ENCODE peak calls at places on chromosomes 12 and 14, in ten cellular contexts. V, G, B, O, J, N, A, Y, W and R are unnamed samples.

GRCh38 chr12:6533653-6534157 is 612 bp upstream of the GAPDH start:
- DNase-seq in B (peak), N (peak), G (peak), Y (peak), A (peak), V (peak), W (peak), J (peak), O (no peak), R (no peak)

GRCh38 chr12:95733156-95733825 is 57.3 kb downstream of the NTN4 start:
- DNase-seq in N (no peak), Y (no peak), A (no peak), W (no peak), O (no peak), J (peak), V (no peak), G (no peak), B (no peak), R (no peak)

GRCh38 chr14:77682158-77682553 is 25.7 kb downstream of the ALKBH1 start:
- DNase-seq in O (no peak), G (no peak), V (no peak), J (no peak), Y (no peak), W (no peak), B (no peak), N (no peak), A (no peak), R (no peak)

GRCh38 chr12:60191676-60192359 is 596.0 kb downstream of the SLC16A7 start:
- DNase-seq in G (no peak), B (no peak), Y (no peak), J (no peak), O (no peak), V (no peak), N (no peak), W (no peak), A (no peak), R (no peak)

GRCh38 chr12:115979351-115979750 is 298.1 kb downstream of the MED13L start:
- DNase-seq in J (no peak), O (no peak), G (no peak), A (no peak), Y (no peak), W (no peak), V (no peak), N (no peak), B (no peak), R (no peak)

GRCh38 chr14:91228112-91229004 is 16.1 kb downstream of the GPR68 start:
- DNase-seq in O (no peak), W (no peak), Y (no peak), V (no peak), J (no peak), G (no peak), N (peak), B (no peak), A (no peak), R (no peak)

GRCh38 chr12:30134229-30134628 is 350.5 kb upstream of the TMTC1 start:
- DNase-seq in A (no peak), V (no peak), G (no peak), J (peak), N (no peak), W (no peak), O (no peak), Y (no peak), B (no peak), R (no peak)

GRCh38 chr14:105255021-105255507 is 6.7 kb downstream of the BTBD6 start:
- DNase-seq in W (no peak), O (no peak), B (no peak), J (no peak), A (no peak), Y (no peak), N (no peak), V (no peak), G (no peak), R (no peak)

GRCh38 chr12:59973515-59973914 is 377.7 kb downstream of the SLC16A7 start:
- DNase-seq in A (no peak), G (no peak), W (no peak), V (no peak), N (no peak), O (no peak), B (no peak), Y (no peak), J (no peak), R (no peak)

GRCh38 chr12:51320695-51321320 is 3.2 kb downstream of the BIN2 start:
- DNase-seq in N (no peak), Y (no peak), B (no peak), J (peak), O (no peak), V (peak), W (no peak), A (peak), G (no peak), R (no peak)

GRCh38 chr14:32254952-32255679 is 52.0 kb upstream of the RNU6-8 start:
- DNase-seq in V (peak), W (peak), Y (peak), G (no peak), B (peak), N (peak), O (peak), J (peak), A (peak), R (no peak)

GRCh38 chr12:65335021-65335714 is 56.7 kb downstream of the MSRB3 start:
- DNase-seq in J (peak), W (peak), N (no peak), V (peak), O (peak), A (no peak), Y (peak), G (no peak), B (no peak), R (no peak)

GRCh38 chr14:104445832-104446381 is 133.7 kb upstream of the C14orf180 start:
- DNase-seq in N (peak), O (no peak), V (no peak), A (no peak), Y (no peak), G (peak), B (peak), W (no peak), J (no peak), R (no peak)

GRCh38 chr12:70364695-70365397 is 1.2 kb upstream of the KCNMB4 start:
- DNase-seq in O (no peak), G (no peak), A (no peak), W (no peak), V (peak), N (no peak), Y (no peak), J (peak), B (no peak), R (no peak)

GRCh38 chr14:67018720-67019119 is 170.5 kb upstream of the GARIN2 start:
- DNase-seq in N (no peak), W (no peak), B (no peak), J (no peak), G (no peak), V (no peak), Y (no peak), A (no peak), O (no peak), R (no peak)

GRCh38 chr12:78457951-78458350 is 406.6 kb upstream of the SYT1 start:
- DNase-seq in V (no peak), Y (no peak), G (no peak), W (no peak), A (no peak), J (no peak), B (no peak), O (no peak), N (no peak), R (no peak)

GRCh38 chr14:20610002-20610765 is 19.0 kb upstream of the RNASE12 start:
- DNase-seq in J (peak), A (peak), G (no peak), Y (peak), V (peak), B (peak), N (peak), W (peak), O (peak), R (peak)

GRCh38 chr14:52790011-52790755 is 1.2 kb downstream of the GNPNAT1 start:
- DNase-seq in J (peak), W (no peak), G (no peak), O (no peak), N (no peak), A (no peak), B (no peak), V (no peak), Y (no peak), R (no peak)

GRCh38 chr12:50017047-50017446 is 8.2 kb downstream of the RACGAP1 start:
- DNase-seq in Y (peak), A (peak), W (peak), O (peak), G (peak), J (no peak), B (peak), N (no peak), V (no peak), R (peak)

GRCh38 chr14:101464310-101464983 is 96.8 kb upstream of the DIO3 start:
- DNase-seq in W (peak), G (no peak), Y (no peak), N (peak), B (peak), A (no peak), V (no peak), O (no peak), J (no peak), R (no peak)

GRCh38 chr12:51415931-51416330 is 8.7 kb upstream of the SLC4A8 start:
- DNase-seq in J (no peak), V (no peak), G (no peak), Y (no peak), N (no peak), O (no peak), W (no peak), A (no peak), B (no peak), R (no peak)

GRCh38 chr12:71746983-71747611 is 7.6 kb upstream of the RAB21 start:
- DNase-seq in A (peak), Y (no peak), N (no peak), J (peak), O (peak), W (no peak), V (peak), B (peak), G (no peak), R (no peak)

GRCh38 chr14:69535230-69535848 is 39.3 kb downstream of the CCDC177 start:
- DNase-seq in W (no peak), N (peak), J (peak), O (peak), Y (no peak), A (peak), V (peak), B (peak), G (no peak), R (no peak)

GRCh38 chr12:26113853-26114719 is 10.8 kb downstream of the BHLHE41 start:
- DNase-seq in Y (peak), O (peak), G (peak), B (peak), N (peak), W (peak), A (peak), J (peak), V (peak), R (peak)

GRCh38 chr12:15731940-15732339 is 57.2 kb downstream of the EPS8 start:
- DNase-seq in Y (no peak), O (no peak), B (no peak), G (no peak), N (no peak), A (no peak), J (no peak), V (no peak), W (no peak), R (no peak)

GRCh38 chr14:68841030-68841809 is 48.4 kb upstream of the ZFP36L1 start:
- DNase-seq in B (no peak), Y (no peak), A (no peak), N (no peak), W (no peak), O (no peak), V (no peak), G (peak), J (no peak), R (no peak)

GRCh38 chr12:68890701-68891113 is 42.3 kb downstream of the CPM start:
- DNase-seq in O (no peak), N (no peak), W (no peak), J (no peak), A (no peak), V (no peak), B (no peak), Y (no peak), G (no peak), R (no peak)

GRCh38 chr12:124053855-124054254 is 80.8 kb downstream of the ZNF664 start:
- DNase-seq in A (peak), O (peak), G (no peak), N (peak), J (peak), B (peak), W (peak), Y (peak), V (peak), R (no peak)

GRCh38 chr12:3602488-3602887 is 111.5 kb downstream of the PRMT8 start:
- DNase-seq in W (no peak), J (no peak), V (no peak), N (no peak), A (no peak), B (no peak), Y (no peak), G (no peak), O (no peak), R (no peak)

GRCh38 chr12:80794506-80794905 is 77.8 kb downstream of the MYF5 start:
- DNase-seq in Y (no peak), B (no peak), W (no peak), J (no peak), V (no peak), A (no peak), G (no peak), O (no peak), N (no peak), R (no peak)

GRCh38 chr14:65926935-65927700 is 514.6 kb downstream of the FUT8 start:
- DNase-seq in A (no peak), J (no peak), O (no peak), W (no peak), V (no peak), B (no peak), Y (no peak), G (no peak), N (no peak), R (no peak)

GRCh38 chr12:56645717-56646446 is at the start of gene ATP5F1B:
- DNase-seq in G (peak), V (peak), J (peak), B (peak), Y (peak), W (peak), A (peak), O (peak), N (peak), R (peak)

GRCh38 chr12:67441736-67442346 is 172.7 kb downstream of the CAND1 start:
- DNase-seq in J (peak), W (peak), B (peak), O (peak), A (peak), Y (peak), G (peak), N (peak), V (peak), R (peak)

GRCh38 chr12:27462151-27462694 is 15.7 kb downstream of the SMCO2 start:
- DNase-seq in J (peak), N (no peak), G (no peak), A (no peak), Y (no peak), W (no peak), V (no peak), O (no peak), B (no peak), R (no peak)

GRCh38 chr14:34997762-34998161 is 15.0 kb downstream of the SRP54 start:
- DNase-seq in A (no peak), V (no peak), Y (no peak), W (no peak), B (no peak), J (no peak), G (no peak), N (no peak), O (no peak), R (no peak)

GRCh38 chr12:112751844-112752243 is 39.7 kb upstream of the RPH3A start:
- DNase-seq in V (no peak), A (no peak), W (no peak), O (no peak), J (no peak), B (no peak), Y (no peak), G (no peak), N (no peak), R (no peak)

GRCh38 chr12:112747501-112747900 is 44.0 kb upstream of the RPH3A start:
- DNase-seq in N (no peak), A (no peak), O (no peak), W (no peak), G (no peak), J (no peak), B (no peak), Y (no peak), V (no peak), R (no peak)

GRCh38 chr12:112752298-112752697 is 39.2 kb upstream of the RPH3A start:
- DNase-seq in Y (no peak), N (no peak), W (no peak), O (no peak), B (no peak), J (no peak), A (no peak), G (no peak), V (no peak), R (no peak)

GRCh38 chr12:112749081-112749480 is 42.5 kb upstream of the RPH3A start:
- DNase-seq in O (no peak), W (no peak), A (no peak), B (no peak), G (no peak), V (no peak), N (no peak), Y (no peak), J (no peak), R (no peak)

DNA sequence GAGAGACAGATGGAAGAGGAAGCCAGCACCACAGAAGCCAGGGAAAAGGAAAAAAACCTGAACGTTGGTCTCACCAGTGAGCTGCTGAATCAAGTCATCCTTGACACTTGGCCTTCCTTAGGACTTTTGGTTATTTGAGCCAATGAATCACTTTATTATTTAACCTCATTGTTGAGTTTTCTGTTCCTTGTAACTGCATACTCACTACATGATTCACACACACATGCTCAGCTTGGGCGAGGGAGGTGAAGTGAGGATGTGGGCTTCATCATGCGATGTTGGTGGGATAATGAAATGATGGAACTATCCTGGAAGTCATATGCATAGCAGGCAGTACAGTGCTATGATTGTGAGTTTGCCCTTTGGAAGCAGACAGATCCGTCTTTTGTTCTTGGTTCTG is 40.6 kb upstream of the RPH3A start:
- DNase-seq in A (no peak), Y (no peak), O (no peak), B (no peak), N (no peak), J (no peak), G (no peak), W (no peak), V (no peak), R (no peak)
- TF ChIP-seq EP300 in A (no peak), Y (no peak), O (no peak), B (no peak), N (no peak), J (no peak), G (no peak), W (no peak), V (no peak), R (no peak)

GRCh38 chr14:26191666-26192065 is 406.2 kb downstream of the NOVA1 start:
- DNase-seq in V (no peak), J (no peak), N (no peak), Y (no peak), A (no peak), W (no peak), O (no peak), B (no peak), G (no peak), R (no peak)

GRCh38 chr14:26187996-26188605 is 409.7 kb downstream of the NOVA1 start:
- DNase-seq in A (no peak), N (no peak), V (no peak), J (no peak), W (no peak), B (no peak), O (no peak), Y (no peak), G (no peak), R (peak)

GRCh38 chr14:26191123-26191522 is 406.7 kb downstream of the NOVA1 start:
- DNase-seq in G (no peak), O (no peak), V (no peak), Y (no peak), A (no peak), B (no peak), W (no peak), J (peak), N (no peak), R (no peak)

GRCh38 chr14:26194816-26195215 is 403.0 kb downstream of the NOVA1 start:
- DNase-seq in V (no peak), J (no peak), A (no peak), Y (no peak), W (no peak), B (no peak), N (no peak), O (no peak), G (no peak), R (no peak)

DNA sequence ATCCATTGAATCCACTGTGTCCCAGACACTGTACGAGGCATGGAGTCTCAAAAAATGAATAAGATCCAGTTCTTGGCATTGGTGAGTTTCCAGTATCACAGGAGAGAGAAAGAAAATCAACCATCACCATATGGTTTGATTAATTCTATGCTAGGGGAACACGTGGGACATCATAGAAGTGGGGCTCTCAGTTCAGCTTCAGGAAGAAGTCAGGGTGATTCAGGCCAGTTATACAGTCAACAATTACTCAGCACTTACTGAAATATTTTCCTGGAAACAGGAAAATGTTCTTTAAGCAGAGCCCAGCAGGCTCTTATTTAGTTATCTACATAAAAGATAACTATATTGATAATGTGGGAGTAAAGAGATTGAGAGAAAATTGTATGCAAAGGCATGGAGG is 407.2 kb downstream of the NOVA1 start:
- DNase-seq in A (no peak), W (no peak), Y (no peak), N (no peak), O (no peak), J (no peak), B (no peak), G (no peak), V (no peak), R (no peak)
- TF ChIP-seq EP300 in A (no peak), W (no peak), Y (no peak), N (no peak), O (no peak), J (no peak), B (no peak), G (no peak), V (no peak), R (no peak)

DNA sequence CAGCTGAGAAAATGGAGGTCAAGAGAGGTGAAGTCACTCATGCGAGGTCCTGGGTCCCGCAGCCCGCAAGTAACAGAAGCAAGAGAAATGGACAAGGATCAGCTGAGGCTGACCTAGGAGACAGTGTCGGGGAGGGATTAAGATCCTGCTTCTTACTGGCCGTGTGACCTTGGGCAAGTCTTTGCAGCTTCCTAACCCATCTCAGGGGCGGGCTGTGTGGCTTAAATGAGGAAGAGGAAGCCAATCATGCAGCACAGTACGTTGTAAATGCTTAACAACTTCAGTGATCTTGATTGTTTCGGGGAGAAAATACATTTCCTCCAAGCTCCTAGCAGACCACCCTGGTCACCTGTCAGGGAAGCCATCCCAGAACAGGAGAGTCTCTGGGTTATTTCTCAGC is 7.1 kb upstream of the PGF start:
- DNase-seq in Y (no peak), B (no peak), N (no peak), O (no peak), A (no peak), W (no peak), J (no peak), G (no peak), V (no peak), R (no peak)
- TF ChIP-seq EP300 in Y (no peak), B (no peak), N (no peak), O (no peak), A (no peak), W (no peak), J (no peak), G (no peak), V (no peak), R (no peak)

DNA sequence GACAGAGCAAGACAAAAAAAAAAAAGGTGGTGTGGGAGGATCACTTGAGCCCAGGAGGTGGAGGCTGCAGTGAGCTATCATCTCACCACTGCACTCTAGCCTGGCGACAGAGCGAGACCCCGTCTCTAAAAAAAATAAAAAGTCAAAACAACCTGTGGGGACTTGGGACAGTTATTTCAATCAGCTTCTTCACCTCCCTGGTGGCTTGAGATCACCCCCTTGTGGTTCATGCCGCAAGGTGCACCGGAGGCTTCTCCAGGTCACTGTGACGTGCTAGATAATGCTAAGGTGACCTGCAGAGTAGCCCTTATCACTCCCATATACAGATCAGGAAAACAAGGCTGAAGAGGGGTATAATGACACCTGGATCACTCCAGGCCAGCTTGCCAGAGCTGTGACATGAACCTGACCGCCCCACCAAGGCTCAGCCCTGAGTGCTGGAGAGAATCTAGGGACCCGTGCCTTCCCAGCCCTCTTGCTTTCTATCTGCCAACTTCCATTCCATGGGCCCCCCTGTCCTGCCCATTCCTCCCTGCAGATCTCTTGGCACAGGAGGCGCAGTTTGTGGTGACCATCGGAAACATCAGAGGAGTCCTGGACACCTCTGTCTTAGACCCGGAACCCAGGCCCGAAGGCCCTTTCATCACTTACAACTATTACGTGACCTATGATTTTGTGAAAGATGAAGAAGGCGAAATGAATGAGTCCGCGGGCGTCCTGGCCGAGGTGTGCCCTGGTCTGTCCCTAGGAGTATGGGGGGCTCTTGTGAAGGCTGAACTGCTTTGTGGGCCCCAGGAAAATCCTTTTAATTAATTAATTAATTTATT is 8.1 kb downstream of the LRRC43 start:
- DNase-seq in V (peak), J (peak), O (no peak), N (peak), Y (no peak), A (peak), G (no peak), W (no peak), B (peak), R (no peak)
- TF ChIP-seq EP300 in V (no peak), J (no peak), O (no peak), N (no peak), Y (no peak), A (no peak), G (no peak), W (no peak), B (no peak), R (no peak)